ENCODE peak calls at places on chromosomes 12 and 14, in nine cellular contexts. V is epithelial cell of esophagus, X is neural progenitor cell, B is posterior cingulate gyrus, U is HFF-Myc, A is GOT3, S is mucosa of gallbladder, O is MV-4-11, Z is mesenchymal stem cell. J is an unnamed sample.

GRCh38 chr14:91367173-91368171 is 50.1 kb downstream of the CCDC88C start:
- DNase-seq in V (peak), X (no peak), B (no peak), U (no peak), A (no peak), S (no peak), O (peak), Z (peak), J (peak)

GRCh38 chr14:95998656-95999055 is 40.5 kb upstream of the C14orf132 start:
- DNase-seq in V (peak), X (no peak), B (no peak), U (peak), A (no peak), S (no peak), O (no peak), Z (peak), J (no peak)

GRCh38 chr12:106097011-106097410 is 41.7 kb downstream of the NUAK1 start:
- DNase-seq in V (peak), X (no peak), B (no peak), U (no peak), A (no peak), S (no peak), O (no peak), Z (peak), J (peak)

GRCh38 chr14:92471919-92472318 is 41.7 kb upstream of the RIN3 start:
- DNase-seq in V (peak), X (no peak), B (no peak), U (peak), A (no peak), S (peak), O (no peak), Z (peak), J (peak)

GRCh38 chr12:30416631-30417030 is 279.0 kb downstream of the IPO8 start:
- DNase-seq in V (peak), X (no peak), B (no peak), U (no peak), A (no peak), S (no peak), O (no peak), Z (no peak), J (no peak)

GRCh38 chr14:59320771-59321170 is 132.3 kb downstream of the DAAM1 start:
- DNase-seq in V (no peak), X (no peak), B (no peak), U (no peak), A (no peak), S (no peak), O (peak), Z (no peak), J (no peak)

GRCh38 chr14:22875003-22875747 is 3.6 kb downstream of the LRP10 start:
- DNase-seq in V (no peak), X (no peak), B (no peak), U (no peak), A (no peak), S (no peak), O (no peak), Z (no peak), J (no peak)

GRCh38 chr12:12946686-12947355 is 5.1 kb downstream of the GPRC5D start:
- DNase-seq in V (no peak), X (no peak), B (no peak), U (no peak), A (no peak), S (no peak), O (no peak), Z (no peak), J (no peak)

GRCh38 chr14:98770151-98770550 is 501.8 kb downstream of the BCL11B start:
- DNase-seq in V (no peak), X (no peak), B (no peak), U (no peak), A (no peak), S (no peak), O (no peak), Z (no peak), J (no peak)

GRCh38 chr12:128914908-128915563 is 61.8 kb downstream of the GLT1D1 start:
- DNase-seq in V (no peak), X (no peak), B (no peak), U (no peak), A (no peak), S (no peak), O (peak), Z (no peak), J (no peak)

GRCh38 chr12:34398366-34398705 is 376.0 kb downstream of the ALG10 start:
- DNase-seq in V (no peak), X (no peak), B (peak), U (no peak), A (no peak), S (peak), O (no peak), Z (no peak), J (no peak)

GRCh38 chr14:56808314-56809201 is 1.7 kb downstream of the OTX2 start:
- DNase-seq in V (no peak), X (peak), B (no peak), U (no peak), A (no peak), S (no peak), O (no peak), Z (peak), J (no peak)

GRCh38 chr14:92507174-92507768 is 6.3 kb upstream of the RIN3 start:
- DNase-seq in V (peak), X (no peak), B (no peak), U (no peak), A (no peak), S (no peak), O (peak), Z (no peak), J (no peak)

GRCh38 chr12:18681818-18682217 is 56.0 kb downstream of the PLCZ1 start:
- DNase-seq in V (no peak), X (peak), B (no peak), U (no peak), A (no peak), S (no peak), O (no peak), Z (no peak), J (no peak)

GRCh38 chr14:74601982-74602381 is 10.1 kb downstream of the LTBP2 start:
- DNase-seq in V (no peak), X (no peak), B (no peak), U (no peak), A (no peak), S (no peak), O (no peak), Z (no peak), J (no peak)

GRCh38 chr14:26549571-26549970 is 48.3 kb downstream of the NOVA1 start:
- DNase-seq in V (no peak), X (no peak), B (no peak), U (no peak), A (no peak), S (no peak), O (no peak), Z (no peak), J (no peak)

GRCh38 chr12:51590347-51591019 is 550 bp upstream of the SCN8A start:
- DNase-seq in V (peak), X (peak), B (peak), U (no peak), A (peak), S (peak), O (peak), Z (peak), J (peak)

GRCh38 chr12:42161529-42161928 is 16.9 kb upstream of the GXYLT1 start:
- DNase-seq in V (no peak), X (no peak), B (no peak), U (no peak), A (no peak), S (no peak), O (no peak), Z (no peak), J (no peak)

GRCh38 chr14:54420478-54421116 is 20.6 kb downstream of the CNIH1 start:
- DNase-seq in V (peak), X (peak), B (no peak), U (no peak), A (no peak), S (no peak), O (peak), Z (peak), J (peak)

GRCh38 chr14:56087824-56088571 is 30.2 kb upstream of the PELI2 start:
- DNase-seq in V (no peak), X (no peak), B (no peak), U (no peak), A (no peak), S (no peak), O (peak), Z (no peak), J (no peak)

GRCh38 chr14:42316746-42317145 is 710.1 kb downstream of the LRFN5 start:
- DNase-seq in V (no peak), X (no peak), B (no peak), U (no peak), A (no peak), S (no peak), O (no peak), Z (no peak), J (no peak)

GRCh38 chr14:89332031-89332430 is 85.0 kb downstream of the FOXN3 start:
- DNase-seq in V (no peak), X (no peak), B (no peak), U (no peak), A (no peak), S (no peak), O (no peak), Z (no peak), J (no peak)

GRCh38 chr12:87425942-87426554 is 603.2 kb downstream of the C12orf50 start:
- DNase-seq in V (peak), X (no peak), B (no peak), U (no peak), A (no peak), S (no peak), O (peak), Z (no peak), J (no peak)

GRCh38 chr12:132731574-132731973 is 20.9 kb downstream of the PGAM5 start:
- DNase-seq in V (no peak), X (no peak), B (no peak), U (no peak), A (no peak), S (no peak), O (no peak), Z (no peak), J (no peak)

GRCh38 chr14:72433511-72433910 is 460.4 kb downstream of the DPF3 start:
- DNase-seq in V (peak), X (no peak), B (no peak), U (no peak), A (no peak), S (no peak), O (no peak), Z (peak), J (no peak)

GRCh38 chr12:122949405-122949804 is 16.9 kb downstream of the ABCB9 start:
- DNase-seq in V (no peak), X (no peak), B (no peak), U (no peak), A (no peak), S (no peak), O (no peak), Z (no peak), J (no peak)

GRCh38 chr12:48803693-48804092 is 14.6 kb upstream of the CACNB3 start:
- DNase-seq in V (no peak), X (no peak), B (no peak), U (no peak), A (no peak), S (no peak), O (no peak), Z (no peak), J (no peak)

GRCh38 chr12:82530394-82530793 is 156.3 kb upstream of the TMTC2 start:
- DNase-seq in V (no peak), X (no peak), B (no peak), U (no peak), A (no peak), S (no peak), O (no peak), Z (no peak), J (no peak)

GRCh38 chr14:72457641-72458040 is 436.3 kb downstream of the DPF3 start:
- DNase-seq in V (peak), X (no peak), B (no peak), U (no peak), A (no peak), S (no peak), O (no peak), Z (peak), J (no peak)

J was measured in endothelial cell of umbilical vein.